ENCODE peak calls at places on chromosomes 11 and 22, in seven cellular contexts. B is GM04503, F is GM20000, I is NCI-H1105 treated with DMSO at 0.1 percent for 48 hours, Y is non-pigmented ciliary epithelial cell, H is progenitor cell of endocrine pancreas, Z is KBM-7. K is an unnamed sample.

GRCh38 chr11:100849009-100849913 is 162.2 kb downstream of the ARHGAP42 start:
- DNase-seq in F (no peak), Y (no peak), H (no peak), I (no peak), Z (no peak), B (peak), K (no peak)

GRCh38 chr11:46090375-46090774 is 30.9 kb downstream of the PHF21A start:
- DNase-seq in I (no peak), Z (no peak), Y (no peak), H (no peak), B (no peak), F (no peak), K (no peak)

GRCh38 chr11:58097437-58097836 is 27.9 kb downstream of the OR9I1 start:
- DNase-seq in B (no peak), Z (no peak), F (no peak), I (no peak), Y (no peak), H (no peak), K (no peak)

GRCh38 chr22:19546680-19547079 is 22.5 kb upstream of the CLDN5 start:
- DNase-seq in H (no peak), Y (no peak), I (no peak), B (no peak), F (no peak), Z (peak), K (no peak)

GRCh38 chr22:35736166-35736565 is 18.5 kb downstream of the APOL5 start:
- DNase-seq in B (no peak), F (no peak), I (no peak), Y (no peak), Z (no peak), H (no peak), K (no peak)

GRCh38 chr11:119380160-119380815 is 1.2 kb downstream of the USP2 start:
- DNase-seq in I (no peak), Y (no peak), B (no peak), Z (no peak), H (no peak), F (no peak), K (no peak)

GRCh38 chr11:72683782-72684200 is 9.6 kb upstream of the PDE2A start:
- DNase-seq in Z (peak), Y (no peak), F (peak), I (peak), B (no peak), H (peak), K (peak)

GRCh38 chr11:128210148-128210940 is 377.0 kb downstream of the ETS1 start:
- DNase-seq in I (peak), Y (peak), F (no peak), Z (no peak), B (peak), H (no peak), K (peak)

GRCh38 chr22:37560682-37561208 is 465 bp downstream of the CDC42EP1 start:
- DNase-seq in H (peak), I (no peak), Y (no peak), F (no peak), B (no peak), Z (no peak), K (no peak)

GRCh38 chr11:114774599-114775365 is 96.5 kb downstream of the NXPE2 start:
- DNase-seq in B (no peak), H (peak), I (peak), Y (peak), F (peak), Z (peak), K (peak)

GRCh38 chr11:120133216-120134105 is 4.5 kb downstream of the TRIM29 start:
- DNase-seq in H (no peak), Y (no peak), F (no peak), Z (no peak), B (no peak), I (no peak), K (no peak)

GRCh38 chr11:79108851-79109250 is 332.0 kb downstream of the TENM4 start:
- DNase-seq in H (no peak), B (peak), I (no peak), F (no peak), Y (no peak), Z (no peak), K (no peak)

GRCh38 chr22:38235240-38235850 is 33.6 kb downstream of the MAFF start:
- DNase-seq in F (no peak), I (no peak), H (no peak), Z (no peak), Y (no peak), B (no peak), K (no peak)

GRCh38 chr11:119424276-119424675 is 1.3 kb upstream of the THY1 start:
- DNase-seq in Z (no peak), F (no peak), B (no peak), I (no peak), H (no peak), Y (no peak), K (no peak)

GRCh38 chr11:111303476-111303875 is 5.1 kb downstream of the POU2AF3 start:
- DNase-seq in H (no peak), I (peak), Y (no peak), Z (no peak), B (no peak), F (no peak), K (peak)